ENCODE peak calls at places on chromosomes 4 and X, in six cellular contexts. O, R, M, N, B and H are unnamed samples.

GRCh38 chrX:118212817-118213183 is 96.2 kb upstream of the KLHL13 start:
- DNase-seq in N (no peak), B (no peak), R (no peak), M (no peak), O (no peak), H (no peak)

GRCh38 chr4:12411072-12411471 is 982.4 kb upstream of the HS3ST1 start:
- DNase-seq in M (no peak), O (no peak), N (no peak), R (no peak), B (no peak), H (peak; percentile 30)

GRCh38 chrX:42505057-42505456 is 272.9 kb downstream of the PPP1R2C start:
- DNase-seq in B (no peak), O (no peak), N (no peak), M (no peak), R (peak; percentile 55), H (no peak)

GRCh38 chr4:173934201-173934600 is 349.3 kb downstream of the FBXO8 start:
- DNase-seq in N (no peak), M (no peak), B (no peak), O (no peak), R (no peak), H (no peak)

GRCh38 chrX:71941771-71942170 is 31.1 kb downstream of the NHSL2 start:
- DNase-seq in N (no peak), M (peak; percentile 19), B (no peak), O (no peak), R (peak; percentile 66), H (peak; percentile 26)

GRCh38 chr4:2931765-2932560 is 31.2 kb downstream of the NOP14 start:
- DNase-seq in N (no peak), R (peak; percentile 83), B (peak; percentile 85), O (peak; percentile 44), M (no peak), H (peak; percentile 88)

GRCh38 chr4:10809905-10810304 is 125.3 kb upstream of the CLNK start:
- DNase-seq in R (no peak), B (no peak), M (no peak), N (no peak), O (no peak), H (no peak)

GRCh38 chrX:118862086-118862485 is 38.5 kb downstream of the ZCCHC12 start:
- DNase-seq in R (no peak), B (no peak), M (no peak), O (no peak), N (no peak), H (no peak)

GRCh38 chr4:16205298-16206164 is 20.7 kb downstream of the TAPT1 start:
- DNase-seq in R (no peak), B (no peak), N (no peak), M (no peak), O (no peak), H (no peak)

GRCh38 chrX:50691820-50692219 is 122.2 kb downstream of the SHROOM4 start:
- DNase-seq in R (peak; percentile 64), O (no peak), M (no peak), B (no peak), N (peak; percentile 27), H (no peak)

GRCh38 chr4:142211444-142211843 is 575.1 kb downstream of the IL15 start:
- DNase-seq in M (no peak), R (no peak), O (no peak), N (no peak), B (no peak), H (no peak)

GRCh38 chr4:72378901-72379300 is 190.1 kb downstream of the ADAMTS3 start:
- DNase-seq in M (no peak), O (no peak), N (no peak), R (no peak), B (no peak), H (no peak)

GRCh38 chr4:24202579-24202978 is 312.7 kb upstream of the PPARGC1A start:
- DNase-seq in O (no peak), M (no peak), N (no peak), B (no peak), R (no peak), H (no peak)
- H3K27ac ChIP-seq in O (no peak overlapping the region), M (no peak overlapping the region), N (no peak overlapping the region), B (no peak overlapping the region), R (no peak overlapping the region), H (no peak overlapping the region)

GRCh38 chrX:154748712-154749339 is 2.1 kb downstream of the GAB3 start:
- DNase-seq in B (no peak), R (peak; percentile 59), O (no peak), N (no peak), M (no peak), H (peak; percentile 37)
- H3K4me3 ChIP-seq in B (peak overlapping the region; percentile 5), R (no peak overlapping the region), O (no peak overlapping the region), N (no peak overlapping the region), M (no peak overlapping the region), H (peak overlapping the region; percentile 70)

GRCh38 chr4:157303471-157303960 is 83.0 kb downstream of the GRIA2 start:
- DNase-seq in R (no peak), M (no peak), B (no peak), N (no peak), O (no peak), H (no peak)
- H3K27ac ChIP-seq in R (no peak overlapping the region), M (no peak overlapping the region), B (no peak overlapping the region), N (no peak overlapping the region), O (no peak overlapping the region), H (no peak overlapping the region)

DNA sequence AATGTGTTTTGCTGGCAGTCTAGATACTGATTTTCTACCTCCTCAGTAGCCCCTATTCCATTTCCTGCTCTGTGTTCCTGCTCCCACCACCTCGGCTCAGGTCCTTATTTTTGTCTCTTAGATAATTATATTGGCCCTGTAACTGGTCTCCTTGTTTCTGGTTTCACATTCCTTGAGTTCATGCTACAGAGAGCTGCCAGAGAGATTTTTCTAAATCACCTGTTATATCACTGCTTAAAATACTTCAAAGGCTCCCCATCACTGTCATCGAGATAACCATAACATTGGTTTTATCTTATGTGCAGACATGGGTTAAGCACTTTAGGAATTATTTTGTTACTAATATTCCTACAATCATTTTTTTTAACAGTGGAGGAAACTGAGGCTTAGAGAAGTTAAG is 9.6 kb downstream of the SYNPO2 start:
- DNase-seq in R (no peak), O (no peak), M (no peak), N (no peak), B (no peak), H (no peak)
- H3K4me3 ChIP-seq in R (no peak overlapping the region), O (no peak overlapping the region), M (no peak overlapping the region), N (no peak overlapping the region), B (no peak overlapping the region), H (no peak overlapping the region)

DNA sequence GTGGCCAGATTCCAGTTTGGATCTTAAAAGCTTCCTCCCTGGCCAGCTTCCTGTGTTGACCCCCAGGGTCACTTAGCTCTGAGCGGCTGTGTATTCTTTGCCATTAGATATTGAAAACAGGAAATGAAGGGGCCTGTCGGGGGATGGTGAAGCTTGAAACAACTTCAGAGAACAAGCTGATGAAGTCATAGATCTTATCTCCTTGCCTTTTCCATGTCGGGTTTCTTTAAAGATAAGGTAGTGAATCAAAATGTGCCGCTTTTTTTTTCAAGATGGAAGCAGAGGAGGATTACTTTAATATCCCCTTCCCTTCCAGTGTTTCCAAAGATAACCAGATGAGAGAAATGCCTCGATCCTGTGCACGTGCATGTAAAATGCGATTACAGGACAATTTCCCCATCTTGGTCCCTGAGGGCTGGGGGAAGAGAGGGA is 508.5 kb downstream of the MID1IP1 start:
- DNase-seq in O (no peak), R (no peak), M (no peak), N (no peak), B (no peak), H (no peak)
- H3K27ac ChIP-seq in O (peak overlapping the region; percentile 73), R (no peak overlapping the region), M (no peak overlapping the region), N (no peak overlapping the region), B (no peak overlapping the region), H (no peak overlapping the region)

DNA sequence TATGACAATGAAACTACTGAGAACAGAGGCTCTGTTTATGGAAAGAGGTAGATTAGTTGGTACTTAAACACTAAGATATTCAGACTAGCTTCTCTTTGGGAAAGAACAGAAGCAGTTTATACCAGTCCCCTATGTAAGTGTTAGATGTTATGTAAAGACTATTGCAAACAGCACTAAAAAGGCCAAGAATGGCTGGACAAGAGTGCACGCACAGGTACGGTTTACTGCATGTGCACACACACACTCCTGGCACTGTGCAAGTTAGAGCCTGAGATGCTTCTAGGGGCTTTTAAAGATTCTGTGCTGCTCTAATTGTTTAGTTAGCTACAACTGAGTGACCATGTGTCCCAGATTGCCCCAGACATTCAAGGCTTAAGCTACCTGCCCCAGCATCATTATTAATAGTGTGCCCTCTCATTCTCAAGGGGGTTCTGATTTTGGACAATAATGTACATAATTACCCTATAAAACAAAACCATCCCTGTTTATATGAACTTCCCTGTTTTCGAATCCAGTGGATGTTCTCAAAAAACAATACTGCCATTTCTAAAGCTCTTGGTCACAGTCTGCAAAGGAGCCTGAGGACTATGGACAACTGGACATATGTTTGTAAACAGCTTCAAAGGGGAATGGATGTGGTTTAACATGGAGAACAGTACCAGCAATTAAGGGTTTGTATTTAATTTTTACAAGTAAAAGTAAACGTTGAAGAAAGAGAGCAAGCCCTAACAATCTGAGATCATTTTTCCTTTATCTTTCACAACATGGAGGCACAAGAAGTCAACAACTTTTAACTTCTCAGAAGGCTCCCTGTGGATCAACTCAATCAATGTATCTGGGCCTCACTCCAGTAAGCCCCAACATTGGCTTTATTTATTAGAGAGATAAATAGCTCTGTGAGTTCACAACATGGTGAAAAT is 2.0 kb downstream of the SETD7 start:
- DNase-seq in O (no peak), B (no peak), R (no peak), M (no peak), N (no peak), H (no peak)
- H3K4me3 ChIP-seq in O (peak overlapping the region; percentile 93), B (peak overlapping the region; percentile 94), R (peak overlapping the region; percentile 89), M (peak overlapping the region; percentile 83), N (peak overlapping the region; percentile 75), H (peak overlapping the region; percentile 83)

GRCh38 chr4:159131564-159131963 is 28.7 kb downstream of the RAPGEF2 start:
- DNase-seq in B (no peak), O (no peak), R (no peak), M (no peak), N (no peak), H (no peak)

GRCh38 chr4:159121371-159121770 is 18.5 kb downstream of the RAPGEF2 start:
- DNase-seq in N (no peak), B (no peak), M (no peak), R (no peak), O (no peak), H (no peak)

GRCh38 chr4:159129822-159130550 is 27.1 kb downstream of the RAPGEF2 start:
- DNase-seq in O (no peak), R (peak; percentile 55), B (no peak), N (no peak), M (no peak), H (no peak)

GRCh38 chr4:159127745-159128518 is 25.1 kb downstream of the RAPGEF2 start:
- DNase-seq in O (no peak), N (no peak), B (no peak), R (no peak), M (no peak), H (no peak)

DNA sequence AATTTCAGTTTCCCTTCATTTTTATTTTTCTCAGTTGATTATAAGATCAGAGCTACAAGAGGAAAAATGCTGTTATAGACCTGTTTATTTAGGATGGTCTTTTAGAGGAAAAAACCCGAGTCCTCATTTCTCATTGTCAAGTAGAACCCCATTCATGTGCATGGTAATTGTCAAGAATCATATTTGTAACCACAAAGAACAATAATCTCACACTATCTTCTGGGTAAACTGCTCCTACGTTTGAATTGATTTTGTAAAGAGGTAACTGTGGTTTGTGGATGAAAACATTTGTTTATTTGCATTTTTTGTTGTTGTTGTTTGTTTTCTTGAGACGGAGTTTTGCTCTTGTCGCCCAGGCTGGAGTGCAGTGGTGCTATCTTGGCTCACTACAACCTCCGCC is 23.8 kb downstream of the RAPGEF2 start:
- DNase-seq in R (no peak), M (no peak), O (no peak), B (no peak), N (no peak), H (no peak)
- H3K27ac ChIP-seq in R (no peak overlapping the region), M (no peak overlapping the region), O (no peak overlapping the region), B (no peak overlapping the region), N (no peak overlapping the region), H (no peak overlapping the region)

GRCh38 chr4:153489856-153490558 is 23.8 kb downstream of the TMEM131L start:
- DNase-seq in R (peak; percentile 31), O (no peak), N (no peak), M (no peak), B (no peak), H (no peak)
- H3K4me3 ChIP-seq in R (no peak overlapping the region), O (no peak overlapping the region), N (no peak overlapping the region), M (no peak overlapping the region), B (no peak overlapping the region), H (no peak overlapping the region)